ENCODE peak calls at places on chromosomes 16 and 17, in seven cellular contexts. L is neuronal stem cell, W is IMR-90, U is mesendoderm, S is H1, N is H9, R is trophoblast cell. O is an unnamed sample.

GRCh38 chr16:50505115-50505514 is 43.1 kb upstream of the NKD1 start:
- DNase-seq in U (no peak), L (no peak), R (no peak), N (no peak), W (no peak), S (no peak), O (no peak)

GRCh38 chr17:79928502-79929256 is 89.4 kb upstream of the CBX4 start:
- DNase-seq in S (no peak), N (no peak), R (no peak), L (no peak), U (no peak), W (no peak), O (no peak)

GRCh38 chr16:24609740-24610420 is 70.5 kb downstream of the RBBP6 start:
- DNase-seq in L (peak), R (peak), W (peak), U (peak), S (no peak), N (peak), O (peak)

GRCh38 chr16:58021661-58022551 is 3.6 kb upstream of the MMP15 start:
- DNase-seq in L (no peak), W (peak), N (no peak), S (no peak), U (peak), R (peak), O (peak)

GRCh38 chr17:28783161-28783560 is 39.4 kb downstream of the TRAF4 start:
- DNase-seq in N (no peak), L (no peak), U (no peak), S (no peak), W (no peak), R (no peak), O (no peak)

GRCh38 chr17:34997355-34997862 is 17.1 kb downstream of the LIG3 start:
- DNase-seq in L (no peak), W (peak), N (no peak), U (no peak), S (no peak), R (no peak), O (no peak)

GRCh38 chr17:42334667-42335066 is 46.4 kb downstream of the STAT5A start:
- DNase-seq in W (no peak), L (no peak), N (no peak), S (no peak), R (no peak), U (no peak), O (no peak)

GRCh38 chr17:47829870-47830269 is 1.5 kb downstream of the MRPL10 start:
- DNase-seq in L (no peak), U (no peak), R (no peak), S (no peak), N (no peak), W (no peak), O (peak)

GRCh38 chr17:20205609-20206008 is 196.4 kb downstream of the SPECC1 start:
- DNase-seq in R (no peak), L (no peak), N (no peak), S (no peak), W (no peak), U (no peak), O (peak)

GRCh38 chr17:20206591-20206990 is 197.4 kb downstream of the SPECC1 start:
- DNase-seq in U (no peak), W (peak), L (no peak), R (no peak), S (no peak), N (no peak), O (peak)

GRCh38 chr17:20208717-20209116 is 199.6 kb downstream of the SPECC1 start:
- DNase-seq in U (no peak), L (no peak), S (no peak), N (no peak), W (no peak), R (no peak), O (no peak)

GRCh38 chr17:20206068-20206467 is 196.9 kb downstream of the SPECC1 start:
- DNase-seq in S (no peak), N (no peak), U (peak), W (no peak), L (no peak), R (no peak), O (peak)

GRCh38 chr17:20207295-20207985 is 198.3 kb downstream of the SPECC1 start:
- DNase-seq in R (no peak), S (no peak), N (no peak), U (no peak), W (no peak), L (no peak), O (no peak)
- H3K4ac ChIP-seq in R (no peak), S (no peak), N (no peak), U (no peak), W (peak), L (no peak), O (no peak)

DNA sequence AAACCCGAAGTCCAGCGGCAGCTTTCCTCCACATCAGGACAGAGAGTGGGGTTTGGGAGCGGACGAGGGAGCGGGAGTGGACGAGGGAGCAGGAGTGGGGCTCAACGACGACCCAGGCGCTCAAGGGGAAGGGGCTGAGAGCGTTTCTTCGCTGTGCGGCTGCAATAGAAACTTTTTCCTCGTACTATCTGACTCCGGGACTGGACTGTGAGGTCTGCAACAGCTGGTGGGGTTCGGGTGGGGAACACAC is 1.4 kb downstream of the FAM20A start:
- DNase-seq in U (no peak), L (no peak), W (no peak), N (no peak), R (no peak), S (no peak), O (no peak)
- H2BK5ac ChIP-seq in U (peak), L (no peak), W (no peak), N (no peak), R (peak), S (no peak), O (no peak)

GRCh38 chr17:57089391-57089790 is 4.3 kb downstream of the AKAP1 start:
- DNase-seq in W (no peak), R (no peak), L (no peak), S (no peak), U (no peak), N (no peak), O (no peak)
- H2AK5ac ChIP-seq in W (no peak), R (no peak), L (no peak), S (no peak), U (no peak), N (no peak), O (no peak)

DNA sequence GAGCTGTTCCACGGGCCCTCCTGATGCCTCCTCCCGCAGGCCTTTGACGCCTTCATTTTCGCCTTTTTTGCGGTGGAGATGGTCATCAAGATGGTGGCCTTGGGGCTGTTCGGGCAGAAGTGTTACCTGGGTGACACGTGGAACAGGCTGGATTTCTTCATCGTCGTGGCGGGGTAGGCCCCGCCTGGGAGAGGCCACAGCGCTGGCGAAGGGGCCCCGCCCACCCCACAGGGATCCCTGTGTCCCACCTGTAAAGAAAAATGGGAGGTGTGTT is 29.7 kb downstream of the TPSG1 start:
- DNase-seq in N (no peak), R (no peak), S (no peak), W (no peak), U (no peak), L (no peak), O (no peak)
- H3K4ac ChIP-seq in N (no peak), R (no peak), S (no peak), W (no peak), U (no peak), L (no peak), O (no peak)

DNA sequence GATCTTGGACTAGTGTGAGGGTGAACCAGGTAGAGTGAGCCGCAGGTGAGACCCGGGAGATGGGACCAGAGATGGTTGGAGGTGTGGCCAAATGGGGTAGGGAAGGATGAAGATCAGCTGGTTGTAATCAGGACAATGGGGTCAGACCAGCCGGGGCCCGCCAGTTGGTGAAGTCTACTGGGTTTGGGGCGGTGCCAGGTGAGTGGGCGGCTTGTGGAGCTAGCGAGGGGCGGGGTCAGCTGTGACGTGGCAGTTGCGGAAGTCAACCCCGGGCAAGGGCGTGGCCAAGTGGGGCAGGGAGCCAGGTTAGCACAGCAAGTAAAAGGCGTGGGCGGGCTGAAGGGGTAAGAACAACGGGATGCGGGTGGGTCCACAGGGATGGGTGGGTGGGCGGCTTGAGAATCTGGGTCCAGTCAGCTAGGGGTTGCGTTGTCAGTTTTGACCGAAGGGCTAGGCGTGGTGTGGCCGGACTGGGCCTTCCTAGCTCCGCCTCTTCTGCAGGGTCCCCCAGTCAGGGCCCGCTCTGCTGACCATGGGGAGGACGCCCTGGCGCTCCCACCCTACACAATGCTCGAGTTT is 25.5 kb upstream of the ALKBH5 start:
- DNase-seq in L (peak), S (peak), R (peak), U (peak), N (peak), W (peak), O (peak)
- H2BK5ac ChIP-seq in L (no peak), S (peak), R (no peak), U (no peak), N (no peak), W (no peak), O (no peak)

O was measured in mesenchymal stem cell.